ENCODE peak calls at places on chromosomes 12 and 14, in seven cellular contexts. N is activated naive CD8-positive, alpha-beta T cell treated with anti-CD3 and anti-CD28 coated beads, Interleukin-2, amount 10 ng/mL, durations not matched to agents 7 days and 5 days; H is RWPE2; P is stimulated activated naive B cell treated with anti-CD40 and anti-IgM and Interleukin-4, amounts not matched to agents 10 μg/mL and 1 μg/mL and 100 μg/mL, for 72 hours; J is K562; C is activated CD8-positive, alpha-beta memory T cell treated with anti-CD3 and anti-CD28 coated beads, Interleukin-2, amount 10 ng/mL, durations not matched to agents 7 days and 5 days; B is aorta. R is an unnamed sample.

GRCh38 chr12:126718365-126718764 is 1548.6 kb upstream of the TMEM132C start:
- ATAC-seq in C (no peak), B (no peak), H (no peak), P (no peak), J (no peak), N (no peak), R (no peak)

GRCh38 chr12:132847363-132848356 is 19.0 kb upstream of the GOLGA3 start:
- ATAC-seq in H (no peak), N (no peak), B (no peak), P (no peak), C (no peak), J (no peak), R (no peak)

GRCh38 chr12:103841690-103842584 is 903 bp upstream of the NT5DC3 start:
- ATAC-seq in P (peak), H (peak), J (peak), B (peak), C (peak), N (peak), R (peak)

GRCh38 chr12:111436266-111436665 is 30.5 kb downstream of the SH2B3 start:
- ATAC-seq in P (no peak), N (no peak), C (no peak), B (no peak), J (peak), H (no peak), R (no peak)

GRCh38 chr12:124217508-124217981 is 77.3 kb upstream of the RFLNA start:
- ATAC-seq in P (peak), C (no peak), J (peak), H (no peak), N (no peak), B (no peak), R (no peak)

GRCh38 chr14:104786091-104786586 is 9.4 kb downstream of the AKT1 start:
- ATAC-seq in N (peak), B (no peak), H (no peak), P (peak), J (no peak), C (no peak), R (no peak)

GRCh38 chr14:70073924-70074566 is 114.7 kb downstream of the SLC8A3 start:
- ATAC-seq in H (peak), B (no peak), J (peak), P (peak), C (no peak), N (peak), R (peak)

GRCh38 chr14:95297832-95298231 is 21.9 kb downstream of the CLMN start:
- ATAC-seq in J (no peak), C (no peak), B (no peak), N (no peak), P (no peak), H (no peak), R (no peak)

GRCh38 chr12:12891646-12892355 is 439 bp downstream of the GPRC5A start:
- ATAC-seq in H (no peak), N (no peak), C (no peak), J (no peak), P (no peak), B (peak), R (peak)

GRCh38 chr12:30813741-30814687 is 59.3 kb upstream of the CAPRIN2 start:
- ATAC-seq in H (no peak), P (no peak), B (peak), C (no peak), J (no peak), N (no peak), R (no peak)

GRCh38 chr14:33842299-33842698 is 108.6 kb downstream of the EGLN3 start:
- ATAC-seq in J (no peak), C (no peak), B (no peak), H (peak), N (no peak), P (no peak), R (no peak)

GRCh38 chr14:104687601-104688504 is 1.6 kb upstream of the INF2 start:
- ATAC-seq in B (peak), P (no peak), J (peak), C (no peak), H (peak), N (no peak), R (peak)

GRCh38 chr14:75864352-75864751 is 117.4 kb downstream of the TGFB3 start:
- ATAC-seq in H (peak), N (no peak), J (no peak), C (no peak), P (no peak), B (no peak), R (peak)

R was measured in SK-N-SH treated with all-trans-retinoic acid at 6 μM for 48 hours.